ENCODE peak calls at places on chromosomes 6 and 20, in four cellular contexts. J is cardiac fibroblast, D is Panc1, Z is A673. B is an unnamed sample.

GRCh38 chr20:8156603-8157079 is 24.6 kb downstream of the PLCB1 start:
- DNase-seq in Z (peak; percentile 55), D (no peak), J (peak; percentile 66), B (no peak)

GRCh38 chr6:42175860-42176259 is 2.7 kb downstream of the GUCA1A start:
- DNase-seq in Z (no peak), D (no peak), J (peak; percentile 24), B (no peak)

GRCh38 chr6:78850621-78851020 is 16.7 kb upstream of the IRAK1BP1 start:
- DNase-seq in D (no peak), J (peak; percentile 20), Z (no peak), B (no peak)

GRCh38 chr6:166253277-166254229 is 54.6 kb downstream of the PRR18 start:
- DNase-seq in Z (peak; percentile 31), J (no peak), D (no peak), B (no peak)

GRCh38 chr6:35368038-35368887 is 25.9 kb downstream of the PPARD start:
- DNase-seq in J (peak; percentile 72), D (no peak), Z (no peak), B (no peak)

GRCh38 chr6:127992144-127992543 is 91.3 kb upstream of the THEMIS start:
- DNase-seq in D (no peak), Z (no peak), J (peak; percentile 8), B (no peak)

GRCh38 chr6:14441371-14441781 is 323.8 kb downstream of the CD83 start:
- DNase-seq in Z (peak; percentile 36), J (peak; percentile 31), D (no peak), B (no peak)

GRCh38 chr6:36104836-36105235 is 25.5 kb upstream of the MAPK13 start:
- DNase-seq in Z (no peak), J (no peak), D (no peak), B (no peak)

GRCh38 chr20:25865715-25866656 is 169.3 kb upstream of the ZNF337 start:
- DNase-seq in Z (peak; percentile 76), D (no peak), J (peak; percentile 79), B (no peak)

GRCh38 chr6:153947817-153948447 is 91.1 kb upstream of the OPRM1 start:
- DNase-seq in J (peak; percentile 25), Z (peak; percentile 60), D (peak; percentile 39), B (peak; percentile 69)

GRCh38 chr6:13715444-13715883 is 3.8 kb upstream of the RANBP9 start:
- DNase-seq in J (peak; percentile 43), Z (no peak), D (no peak), B (no peak)

GRCh38 chr20:23166563-23166962 is 80.4 kb upstream of the CD93 start:
- DNase-seq in J (no peak), D (no peak), Z (no peak), B (no peak)

GRCh38 chr6:41271901-41272395 is 14.5 kb downstream of the TREM1 start:
- DNase-seq in J (no peak), Z (no peak), D (no peak), B (no peak)

GRCh38 chr6:146901940-146902816 is 302.0 kb upstream of the STXBP5 start:
- DNase-seq in Z (no peak), D (no peak), J (peak; percentile 61), B (no peak)

GRCh38 chr20:53917145-53918009 is 153.0 kb downstream of the BCAS1 start:
- DNase-seq in J (peak; percentile 72), D (no peak), Z (peak; percentile 93), B (no peak)

GRCh38 chr20:63857751-63858392 is 3.4 kb upstream of the ABHD16B start:
- DNase-seq in J (no peak), D (no peak), Z (no peak), B (no peak)

GRCh38 chr6:166862287-166862977 is 93.9 kb downstream of the RNASET2 start:
- DNase-seq in J (no peak), Z (peak; percentile 17), D (no peak), B (peak; percentile 81)

GRCh38 chr6:164911151-164911550 is 398.3 kb downstream of the C6orf118 start:
- DNase-seq in Z (no peak), D (no peak), J (no peak), B (no peak)

GRCh38 chr20:5999783-6000182 is 49.3 kb downstream of the MCM8 start:
- DNase-seq in J (no peak), Z (no peak), D (no peak), B (no peak)

GRCh38 chr6:25404693-25405169 is 125.6 kb downstream of the CARMIL1 start:
- DNase-seq in Z (no peak), D (no peak), J (no peak), B (no peak)

GRCh38 chr6:3349388-3350251 is 90.9 kb downstream of the PSMG4 start:
- DNase-seq in J (no peak), D (no peak), Z (no peak), B (no peak)

GRCh38 chr6:3348821-3349220 is 90.1 kb downstream of the PSMG4 start:
- DNase-seq in Z (no peak), J (no peak), D (no peak), B (no peak)

GRCh38 chr6:3351837-3352524 is 93.2 kb downstream of the PSMG4 start:
- DNase-seq in J (no peak), D (no peak), Z (no peak), B (no peak)

GRCh38 chr6:3351105-3351676 is 92.4 kb downstream of the PSMG4 start:
- DNase-seq in D (no peak), J (no peak), Z (peak; percentile 57), B (no peak)

GRCh38 chr6:3350252-3350826 is 91.6 kb downstream of the PSMG4 start:
- DNase-seq in J (no peak), D (no peak), Z (no peak), B (no peak)
- TF ChIP-seq CTCF in J (no peak), D (no peak), Z (no peak), B (no peak)

GRCh38 chr20:58352454-58352853 is 36.6 kb upstream of the VAPB start:
- DNase-seq in D (no peak), Z (no peak), J (no peak), B (no peak)

GRCh38 chr20:58344741-58345140 is 35.2 kb downstream of the RAB22A start:
- DNase-seq in J (peak; percentile 74), D (no peak), Z (no peak), B (no peak)

DNA sequence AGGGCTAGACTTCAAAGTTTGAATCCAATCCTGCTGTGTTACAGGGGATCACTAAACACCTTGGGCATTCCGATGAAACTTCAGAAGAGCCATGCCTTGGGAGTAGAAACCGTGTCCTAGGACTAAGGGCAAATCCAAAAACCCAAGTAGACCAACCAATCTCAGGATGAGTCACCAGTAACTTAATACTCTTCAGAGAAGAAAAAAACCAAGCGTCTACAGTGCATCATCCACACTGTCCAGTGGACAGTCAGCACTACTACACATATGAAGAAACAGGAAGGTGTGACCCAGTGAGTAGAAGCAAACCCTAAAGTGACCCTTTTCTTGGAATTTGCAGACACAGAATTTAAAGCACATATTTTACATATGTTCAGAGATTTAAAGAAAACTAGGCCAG is 39.4 kb upstream of the VAPB start:
- DNase-seq in D (no peak), Z (no peak), J (peak; percentile 84), B (no peak)
- TF ChIP-seq CTCF in D (no peak), Z (no peak), J (peak; percentile 30), B (no peak)

DNA sequence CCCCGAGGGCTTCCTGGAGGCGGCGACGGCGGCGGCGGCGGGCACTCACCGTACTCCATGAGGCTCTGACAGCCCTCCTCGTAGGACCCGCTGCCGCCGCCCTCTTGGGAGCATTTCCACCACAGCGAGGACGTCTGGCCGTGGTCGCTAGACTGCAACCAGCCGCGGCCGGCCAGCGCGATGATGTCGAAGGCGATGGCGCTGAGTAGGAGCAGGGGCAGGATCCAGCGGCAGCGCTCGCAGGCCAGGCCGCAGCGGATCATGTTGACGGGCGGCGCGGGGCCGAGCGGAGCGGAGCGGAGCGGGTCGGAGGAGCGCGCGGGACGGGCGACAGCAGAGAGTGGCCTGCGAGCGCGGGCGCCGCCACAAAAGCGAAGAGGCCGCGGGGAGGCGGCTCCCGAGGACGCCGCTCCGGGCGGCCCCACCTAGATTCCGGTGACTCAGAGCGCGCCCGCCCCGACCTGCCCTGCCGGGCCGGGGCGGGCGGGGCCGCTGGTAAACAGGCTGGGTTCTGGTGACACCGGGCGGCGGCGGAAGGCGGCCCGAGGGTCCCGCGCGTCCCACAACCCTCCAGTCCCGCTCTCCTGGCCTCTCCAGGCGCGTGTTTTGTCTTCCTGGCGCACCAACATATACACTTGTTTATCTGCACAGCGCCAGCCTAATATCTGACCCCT is at the start of gene PERP:
- DNase-seq in D (no peak), J (peak; percentile 58), Z (peak; percentile 28), B (peak; percentile 70)
- TF ChIP-seq CTCF in D (peak; percentile 56), J (no peak), Z (no peak), B (no peak)

DNA sequence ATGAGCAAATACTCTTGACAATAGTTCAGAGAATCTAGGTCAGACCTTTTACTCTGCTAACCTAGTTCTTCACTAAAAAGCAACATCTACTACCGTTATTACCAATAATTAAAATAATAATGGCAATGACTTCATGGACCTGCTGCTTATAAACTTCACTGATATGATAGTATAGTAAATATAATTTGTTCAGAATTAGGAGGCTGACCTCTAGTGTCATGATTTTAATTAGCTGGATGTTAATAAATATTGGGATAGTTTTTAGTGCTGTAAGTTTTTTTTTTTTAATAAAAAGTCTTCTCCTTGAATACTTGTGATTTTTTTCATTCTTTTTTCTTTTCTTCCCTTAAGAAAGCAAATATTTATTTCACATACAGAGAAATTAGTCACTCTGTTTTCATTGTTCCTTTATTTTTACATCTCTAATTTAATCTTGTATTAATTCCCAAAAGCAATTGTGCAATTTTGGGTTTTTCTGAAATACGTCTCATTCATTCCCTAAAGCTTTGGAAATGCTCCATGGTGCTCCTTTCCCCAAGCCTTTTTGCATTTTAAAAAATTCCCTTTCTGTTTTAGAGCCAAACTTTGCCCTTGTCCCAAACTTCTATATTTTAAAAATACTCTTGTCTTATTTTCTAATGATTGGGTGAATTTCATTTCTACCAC is 46.6 kb upstream of the UST start:
- DNase-seq in D (no peak), J (peak; percentile 84), Z (no peak), B (no peak)
- TF ChIP-seq CTCF in D (no peak), J (no peak), Z (no peak), B (no peak)